ENCODE peak calls at places on chromosomes 16 and 17, in ten cellular contexts. One of them, this sample, is unnamed.

GRCh38 chr17:83028851-83029250 is 50.6 kb upstream of the METRNL start:
- DNase-seq in EL: no peak
- DNase-seq in AG04449: no peak
- DNase-seq in GM13977: no peak
- DNase-seq in aorta: no peak
- DNase-seq in HuH-7.5: no peak
- DNase-seq in cerebellar cortex: no peak
- DNase-seq in EH: no peak
- DNase-seq in epithelial cell of prostate: no peak
- DNase-seq in stimulated activated CD8-positive, alpha-beta memory T cell treated with anti-CD3 and anti-CD28 coated beads, Interleukin-4, amount 100 ng/mL, for 4 hours: no peak
- DNase-seq in this sample: no peak

GRCh38 chr16:82753821-82754220 is 127.1 kb downstream of the CDH13 start:
- DNase-seq in cerebellar cortex: no peak
- DNase-seq in HuH-7.5: no peak
- DNase-seq in epithelial cell of prostate: no peak
- DNase-seq in GM13977: no peak
- DNase-seq in EL: peak; percentile 73
- DNase-seq in EH: peak; percentile 46
- DNase-seq in AG04449: no peak
- DNase-seq in stimulated activated CD8-positive, alpha-beta memory T cell treated with anti-CD3 and anti-CD28 coated beads, Interleukin-4, amount 100 ng/mL, for 4 hours: no peak
- DNase-seq in aorta: no peak
- DNase-seq in this sample: no peak

GRCh38 chr17:10843806-10844205 is 5.9 kb upstream of the PIRT start:
- DNase-seq in epithelial cell of prostate: no peak
- DNase-seq in stimulated activated CD8-positive, alpha-beta memory T cell treated with anti-CD3 and anti-CD28 coated beads, Interleukin-4, amount 100 ng/mL, for 4 hours: no peak
- DNase-seq in HuH-7.5: no peak
- DNase-seq in EH: no peak
- DNase-seq in cerebellar cortex: no peak
- DNase-seq in AG04449: no peak
- DNase-seq in GM13977: no peak
- DNase-seq in EL: no peak
- DNase-seq in aorta: no peak
- DNase-seq in this sample: peak; percentile 3

GRCh38 chr17:36498155-36498554 is 11.7 kb downstream of the ZNHIT3 start:
- DNase-seq in HuH-7.5: no peak
- DNase-seq in GM13977: no peak
- DNase-seq in stimulated activated CD8-positive, alpha-beta memory T cell treated with anti-CD3 and anti-CD28 coated beads, Interleukin-4, amount 100 ng/mL, for 4 hours: no peak
- DNase-seq in cerebellar cortex: no peak
- DNase-seq in EL: no peak
- DNase-seq in aorta: peak; percentile 51
- DNase-seq in epithelial cell of prostate: no peak
- DNase-seq in EH: no peak
- DNase-seq in AG04449: no peak
- DNase-seq in this sample: peak; percentile 24

GRCh38 chr17:76261421-76262215 is 3.5 kb upstream of the UBALD2 start:
- DNase-seq in EL: no peak
- DNase-seq in EH: peak; percentile 52
- DNase-seq in aorta: no peak
- DNase-seq in HuH-7.5: no peak
- DNase-seq in AG04449: no peak
- DNase-seq in cerebellar cortex: no peak
- DNase-seq in GM13977: peak; percentile 68
- DNase-seq in stimulated activated CD8-positive, alpha-beta memory T cell treated with anti-CD3 and anti-CD28 coated beads, Interleukin-4, amount 100 ng/mL, for 4 hours: no peak
- DNase-seq in epithelial cell of prostate: no peak
- DNase-seq in this sample: no peak

GRCh38 chr17:8384801-8385335 is 1.9 kb upstream of the RPL26 start:
- DNase-seq in EL: peak; percentile 98
- DNase-seq in aorta: peak; percentile 52
- DNase-seq in AG04449: no peak
- DNase-seq in stimulated activated CD8-positive, alpha-beta memory T cell treated with anti-CD3 and anti-CD28 coated beads, Interleukin-4, amount 100 ng/mL, for 4 hours: no peak
- DNase-seq in epithelial cell of prostate: no peak
- DNase-seq in GM13977: no peak
- DNase-seq in cerebellar cortex: peak; percentile 65
- DNase-seq in HuH-7.5: no peak
- DNase-seq in EH: peak; percentile 97
- DNase-seq in this sample: peak; percentile 48

GRCh38 chr16:63363738-63364137 is 1327.5 kb upstream of the CDH8 start:
- DNase-seq in aorta: no peak
- DNase-seq in GM13977: no peak
- DNase-seq in EL: no peak
- DNase-seq in EH: no peak
- DNase-seq in AG04449: no peak
- DNase-seq in epithelial cell of prostate: no peak
- DNase-seq in HuH-7.5: no peak
- DNase-seq in stimulated activated CD8-positive, alpha-beta memory T cell treated with anti-CD3 and anti-CD28 coated beads, Interleukin-4, amount 100 ng/mL, for 4 hours: no peak
- DNase-seq in cerebellar cortex: no peak
- DNase-seq in this sample: no peak

GRCh38 chr17:74118504-74118903 is 85.0 kb upstream of the RPL38 start:
- DNase-seq in aorta: no peak
- DNase-seq in AG04449: no peak
- DNase-seq in epithelial cell of prostate: no peak
- DNase-seq in GM13977: no peak
- DNase-seq in EL: no peak
- DNase-seq in EH: no peak
- DNase-seq in HuH-7.5: no peak
- DNase-seq in stimulated activated CD8-positive, alpha-beta memory T cell treated with anti-CD3 and anti-CD28 coated beads, Interleukin-4, amount 100 ng/mL, for 4 hours: no peak
- DNase-seq in cerebellar cortex: peak; percentile 2
- DNase-seq in this sample: peak; percentile 13

GRCh38 chr16:79623076-79623475 is 22.5 kb upstream of the MAF start:
- DNase-seq in aorta: no peak
- DNase-seq in HuH-7.5: no peak
- DNase-seq in EL: no peak
- DNase-seq in stimulated activated CD8-positive, alpha-beta memory T cell treated with anti-CD3 and anti-CD28 coated beads, Interleukin-4, amount 100 ng/mL, for 4 hours: no peak
- DNase-seq in EH: no peak
- DNase-seq in cerebellar cortex: peak; percentile 66
- DNase-seq in AG04449: no peak
- DNase-seq in epithelial cell of prostate: no peak
- DNase-seq in GM13977: no peak
- DNase-seq in this sample: no peak

GRCh38 chr17:66713533-66714042 is 121.3 kb upstream of the CACNG5 start:
- DNase-seq in epithelial cell of prostate: no peak
- DNase-seq in HuH-7.5: no peak
- DNase-seq in stimulated activated CD8-positive, alpha-beta memory T cell treated with anti-CD3 and anti-CD28 coated beads, Interleukin-4, amount 100 ng/mL, for 4 hours: no peak
- DNase-seq in AG04449: no peak
- DNase-seq in GM13977: peak; percentile 36
- DNase-seq in EL: no peak
- DNase-seq in cerebellar cortex: no peak
- DNase-seq in aorta: no peak
- DNase-seq in EH: no peak
- DNase-seq in this sample: no peak

GRCh38 chr16:67975321-67976105 is 4.8 kb downstream of the DPEP3 start:
- DNase-seq in epithelial cell of prostate: no peak
- DNase-seq in HuH-7.5: no peak
- DNase-seq in aorta: no peak
- DNase-seq in EL: no peak
- DNase-seq in cerebellar cortex: no peak
- DNase-seq in EH: no peak
- DNase-seq in stimulated activated CD8-positive, alpha-beta memory T cell treated with anti-CD3 and anti-CD28 coated beads, Interleukin-4, amount 100 ng/mL, for 4 hours: no peak
- DNase-seq in GM13977: no peak
- DNase-seq in AG04449: no peak
- DNase-seq in this sample: no peak

GRCh38 chr16:10805362-10805761 is 13.2 kb downstream of the TVP23A start:
- DNase-seq in aorta: no peak
- DNase-seq in EH: no peak
- DNase-seq in HuH-7.5: no peak
- DNase-seq in epithelial cell of prostate: no peak
- DNase-seq in stimulated activated CD8-positive, alpha-beta memory T cell treated with anti-CD3 and anti-CD28 coated beads, Interleukin-4, amount 100 ng/mL, for 4 hours: no peak
- DNase-seq in GM13977: no peak
- DNase-seq in EL: no peak
- DNase-seq in AG04449: no peak
- DNase-seq in cerebellar cortex: no peak
- DNase-seq in this sample: no peak

GRCh38 chr17:80559688-80560290 is 15.2 kb downstream of the RPTOR start:
- DNase-seq in AG04449: peak; percentile 76
- DNase-seq in GM13977: no peak
- DNase-seq in aorta: no peak
- DNase-seq in EL: peak; percentile 89
- DNase-seq in cerebellar cortex: no peak
- DNase-seq in EH: peak; percentile 85
- DNase-seq in HuH-7.5: no peak
- DNase-seq in stimulated activated CD8-positive, alpha-beta memory T cell treated with anti-CD3 and anti-CD28 coated beads, Interleukin-4, amount 100 ng/mL, for 4 hours: no peak
- DNase-seq in epithelial cell of prostate: no peak
- DNase-seq in this sample: no peak

GRCh38 chr17:41651625-41652460 is 27.5 kb upstream of the KRT17 start:
- DNase-seq in EL: no peak
- DNase-seq in HuH-7.5: no peak
- DNase-seq in epithelial cell of prostate: peak; percentile 78
- DNase-seq in AG04449: no peak
- DNase-seq in cerebellar cortex: no peak
- DNase-seq in aorta: no peak
- DNase-seq in GM13977: no peak
- DNase-seq in stimulated activated CD8-positive, alpha-beta memory T cell treated with anti-CD3 and anti-CD28 coated beads, Interleukin-4, amount 100 ng/mL, for 4 hours: no peak
- DNase-seq in EH: no peak
- DNase-seq in this sample: no peak

GRCh38 chr16:89079434-89079833 is 14.2 kb upstream of the ACSF3 start:
- DNase-seq in AG04449: no peak
- DNase-seq in stimulated activated CD8-positive, alpha-beta memory T cell treated with anti-CD3 and anti-CD28 coated beads, Interleukin-4, amount 100 ng/mL, for 4 hours: no peak
- DNase-seq in epithelial cell of prostate: no peak
- DNase-seq in aorta: no peak
- DNase-seq in EH: no peak
- DNase-seq in cerebellar cortex: no peak
- DNase-seq in EL: no peak
- DNase-seq in GM13977: no peak
- DNase-seq in HuH-7.5: no peak
- DNase-seq in this sample: no peak

GRCh38 chr16:50815382-50815781 is 73.5 kb downstream of the CYLD start:
- DNase-seq in epithelial cell of prostate: no peak
- DNase-seq in EL: no peak
- DNase-seq in AG04449: no peak
- DNase-seq in GM13977: no peak
- DNase-seq in HuH-7.5: no peak
- DNase-seq in aorta: no peak
- DNase-seq in EH: no peak
- DNase-seq in stimulated activated CD8-positive, alpha-beta memory T cell treated with anti-CD3 and anti-CD28 coated beads, Interleukin-4, amount 100 ng/mL, for 4 hours: no peak
- DNase-seq in cerebellar cortex: no peak
- DNase-seq in this sample: no peak

GRCh38 chr16:88703486-88704309 is 2.5 kb downstream of the RNF166 start:
- DNase-seq in stimulated activated CD8-positive, alpha-beta memory T cell treated with anti-CD3 and anti-CD28 coated beads, Interleukin-4, amount 100 ng/mL, for 4 hours: no peak
- DNase-seq in aorta: no peak
- DNase-seq in EL: no peak
- DNase-seq in HuH-7.5: no peak
- DNase-seq in EH: no peak
- DNase-seq in GM13977: no peak
- DNase-seq in cerebellar cortex: no peak
- DNase-seq in epithelial cell of prostate: no peak
- DNase-seq in AG04449: no peak
- DNase-seq in this sample: no peak

GRCh38 chr16:660459-661183 is 7.3 kb upstream of the RHOT2 start:
- DNase-seq in cerebellar cortex: peak; percentile 79
- DNase-seq in stimulated activated CD8-positive, alpha-beta memory T cell treated with anti-CD3 and anti-CD28 coated beads, Interleukin-4, amount 100 ng/mL, for 4 hours: no peak
- DNase-seq in epithelial cell of prostate: no peak
- DNase-seq in EH: peak; percentile 87
- DNase-seq in AG04449: no peak
- DNase-seq in EL: peak; percentile 82
- DNase-seq in aorta: peak; percentile 95
- DNase-seq in HuH-7.5: no peak
- DNase-seq in GM13977: peak; percentile 98
- DNase-seq in this sample: peak; percentile 51

GRCh38 chr16:53864819-53865491 is 161.0 kb downstream of the FTO start:
- DNase-seq in EH: peak; percentile 19
- DNase-seq in aorta: no peak
- DNase-seq in AG04449: no peak
- DNase-seq in EL: peak; percentile 8
- DNase-seq in stimulated activated CD8-positive, alpha-beta memory T cell treated with anti-CD3 and anti-CD28 coated beads, Interleukin-4, amount 100 ng/mL, for 4 hours: no peak
- DNase-seq in epithelial cell of prostate: peak; percentile 40
- DNase-seq in HuH-7.5: no peak
- DNase-seq in GM13977: no peak
- DNase-seq in cerebellar cortex: no peak
- DNase-seq in this sample: no peak

GRCh38 chr16:89093602-89094251 is at the start of gene ACSF3:
- DNase-seq in aorta: peak; percentile 89
- DNase-seq in HuH-7.5: peak; percentile 95
- DNase-seq in EL: peak; percentile 55
- DNase-seq in stimulated activated CD8-positive, alpha-beta memory T cell treated with anti-CD3 and anti-CD28 coated beads, Interleukin-4, amount 100 ng/mL, for 4 hours: peak; percentile 28
- DNase-seq in epithelial cell of prostate: no peak
- DNase-seq in GM13977: peak; percentile 95
- DNase-seq in AG04449: no peak
- DNase-seq in cerebellar cortex: peak; percentile 20
- DNase-seq in EH: peak; percentile 63
- DNase-seq in this sample: peak; percentile 80